ENCODE peak calls at places on chromosomes 5 and 9, in seven cellular contexts. One of them, this sample, is unnamed.

GRCh38 chr5:178667109-178667508 is 40.3 kb upstream of the CLK4 start:
- DNase-seq in CD4-positive, alpha-beta T cell: no peak
- DNase-seq in GM12865: no peak
- DNase-seq in ascending aorta: no peak
- DNase-seq in naive B cell: no peak
- DNase-seq in globus pallidus: no peak
- DNase-seq in CD8-positive, alpha-beta memory T cell: no peak
- DNase-seq in this sample: no peak

GRCh38 chr5:154334406-154335041 is 111.3 kb upstream of the SAP30L start:
- DNase-seq in CD4-positive, alpha-beta T cell: no peak
- DNase-seq in GM12865: no peak
- DNase-seq in ascending aorta: no peak
- DNase-seq in naive B cell: no peak
- DNase-seq in globus pallidus: no peak
- DNase-seq in CD8-positive, alpha-beta memory T cell: no peak
- DNase-seq in this sample: no peak

GRCh38 chr9:134793281-134793680 is 87.3 kb upstream of the FCN2 start:
- DNase-seq in CD4-positive, alpha-beta T cell: no peak
- DNase-seq in GM12865: no peak
- DNase-seq in ascending aorta: no peak
- DNase-seq in naive B cell: no peak
- DNase-seq in globus pallidus: no peak
- DNase-seq in CD8-positive, alpha-beta memory T cell: no peak
- DNase-seq in this sample: no peak

GRCh38 chr5:5751987-5752386 is 329.5 kb downstream of the ICE1 start:
- DNase-seq in CD4-positive, alpha-beta T cell: no peak
- DNase-seq in GM12865: peak; percentile 46
- DNase-seq in ascending aorta: no peak
- DNase-seq in naive B cell: no peak
- DNase-seq in globus pallidus: no peak
- DNase-seq in CD8-positive, alpha-beta memory T cell: no peak
- DNase-seq in this sample: no peak

GRCh38 chr5:10690460-10690859 is 70.6 kb downstream of the DAP start:
- DNase-seq in CD4-positive, alpha-beta T cell: no peak
- DNase-seq in GM12865: no peak
- DNase-seq in ascending aorta: no peak
- DNase-seq in naive B cell: no peak
- DNase-seq in globus pallidus: no peak
- DNase-seq in CD8-positive, alpha-beta memory T cell: no peak
- DNase-seq in this sample: no peak

GRCh38 chr5:76426391-76426802 is 23.3 kb downstream of the IQGAP2 start:
- DNase-seq in CD4-positive, alpha-beta T cell: no peak
- DNase-seq in GM12865: no peak
- DNase-seq in ascending aorta: no peak
- DNase-seq in naive B cell: no peak
- DNase-seq in globus pallidus: no peak
- DNase-seq in CD8-positive, alpha-beta memory T cell: no peak
- DNase-seq in this sample: no peak

GRCh38 chr5:160438316-160439204 is 16.9 kb downstream of the PTTG1 start:
- DNase-seq in CD4-positive, alpha-beta T cell: peak; percentile 28
- DNase-seq in GM12865: peak; percentile 81
- DNase-seq in ascending aorta: no peak
- DNase-seq in naive B cell: peak; percentile 62
- DNase-seq in globus pallidus: peak; percentile 71
- DNase-seq in CD8-positive, alpha-beta memory T cell: peak; percentile 56
- DNase-seq in this sample: no peak

GRCh38 chr5:57324159-57324558 is 150.3 kb downstream of the GPBP1 start:
- DNase-seq in CD4-positive, alpha-beta T cell: no peak
- DNase-seq in GM12865: no peak
- DNase-seq in ascending aorta: no peak
- DNase-seq in naive B cell: no peak
- DNase-seq in globus pallidus: no peak
- DNase-seq in CD8-positive, alpha-beta memory T cell: no peak
- DNase-seq in this sample: no peak

GRCh38 chr5:5266296-5266695 is 126.2 kb downstream of the ADAMTS16 start:
- DNase-seq in CD4-positive, alpha-beta T cell: no peak
- DNase-seq in GM12865: no peak
- DNase-seq in ascending aorta: no peak
- DNase-seq in naive B cell: no peak
- DNase-seq in globus pallidus: no peak
- DNase-seq in CD8-positive, alpha-beta memory T cell: no peak
- DNase-seq in this sample: no peak

GRCh38 chr9:23747088-23747748 is 78.8 kb downstream of the ELAVL2 start:
- DNase-seq in CD4-positive, alpha-beta T cell: no peak
- DNase-seq in GM12865: no peak
- DNase-seq in ascending aorta: no peak
- DNase-seq in naive B cell: no peak
- DNase-seq in globus pallidus: no peak
- DNase-seq in CD8-positive, alpha-beta memory T cell: no peak
- DNase-seq in this sample: no peak

GRCh38 chr9:98907055-98907454 is 36.7 kb upstream of the COL15A1 start:
- DNase-seq in CD4-positive, alpha-beta T cell: no peak
- DNase-seq in GM12865: no peak
- DNase-seq in ascending aorta: no peak
- DNase-seq in naive B cell: no peak
- DNase-seq in globus pallidus: no peak
- DNase-seq in CD8-positive, alpha-beta memory T cell: no peak
- DNase-seq in this sample: no peak

GRCh38 chr5:77073667-77074066 is 13.4 kb downstream of the ZBED3 start:
- DNase-seq in CD4-positive, alpha-beta T cell: no peak
- DNase-seq in GM12865: no peak
- DNase-seq in ascending aorta: no peak
- DNase-seq in naive B cell: no peak
- DNase-seq in globus pallidus: no peak
- DNase-seq in CD8-positive, alpha-beta memory T cell: no peak
- DNase-seq in this sample: no peak

GRCh38 chr9:134441227-134442086 is 115.2 kb downstream of the RXRA start:
- DNase-seq in CD4-positive, alpha-beta T cell: no peak
- DNase-seq in GM12865: no peak
- DNase-seq in ascending aorta: no peak
- DNase-seq in naive B cell: no peak
- DNase-seq in globus pallidus: no peak
- DNase-seq in CD8-positive, alpha-beta memory T cell: no peak
- DNase-seq in this sample: no peak

GRCh38 chr5:32710335-32710858 is 724 bp upstream of the NPR3 start:
- DNase-seq in CD4-positive, alpha-beta T cell: no peak
- DNase-seq in GM12865: no peak
- DNase-seq in ascending aorta: no peak
- DNase-seq in naive B cell: no peak
- DNase-seq in globus pallidus: no peak
- DNase-seq in CD8-positive, alpha-beta memory T cell: no peak
- DNase-seq in this sample: peak; percentile 60

GRCh38 chr5:79809743-79810142 is 120.1 kb downstream of the CMYA5 start:
- DNase-seq in CD4-positive, alpha-beta T cell: no peak
- DNase-seq in GM12865: no peak
- DNase-seq in ascending aorta: no peak
- DNase-seq in naive B cell: no peak
- DNase-seq in globus pallidus: no peak
- DNase-seq in CD8-positive, alpha-beta memory T cell: no peak
- DNase-seq in this sample: no peak

GRCh38 chr5:123579410-123579809 is 67.4 kb downstream of the CSNK1G3 start:
- DNase-seq in CD4-positive, alpha-beta T cell: no peak
- DNase-seq in GM12865: no peak
- DNase-seq in ascending aorta: no peak
- DNase-seq in naive B cell: no peak
- DNase-seq in globus pallidus: no peak
- DNase-seq in CD8-positive, alpha-beta memory T cell: no peak
- DNase-seq in this sample: no peak

GRCh38 chr9:110638381-110638954 is 30.1 kb upstream of the MUSK start:
- DNase-seq in CD4-positive, alpha-beta T cell: no peak
- DNase-seq in GM12865: peak; percentile 34
- DNase-seq in ascending aorta: no peak
- DNase-seq in naive B cell: no peak
- DNase-seq in globus pallidus: peak; percentile 51
- DNase-seq in CD8-positive, alpha-beta memory T cell: no peak
- DNase-seq in this sample: no peak

GRCh38 chr5:107576155-107576554 is 94.6 kb downstream of the EFNA5 start:
- DNase-seq in CD4-positive, alpha-beta T cell: no peak
- DNase-seq in GM12865: no peak
- DNase-seq in ascending aorta: no peak
- DNase-seq in naive B cell: no peak
- DNase-seq in globus pallidus: no peak
- DNase-seq in CD8-positive, alpha-beta memory T cell: no peak
- DNase-seq in this sample: no peak

GRCh38 chr5:180116441-180117377 is 45.1 kb upstream of the RNF130 start:
- DNase-seq in CD4-positive, alpha-beta T cell: no peak
- DNase-seq in GM12865: no peak
- DNase-seq in ascending aorta: no peak
- DNase-seq in naive B cell: no peak
- DNase-seq in globus pallidus: peak; percentile 26
- DNase-seq in CD8-positive, alpha-beta memory T cell: no peak
- DNase-seq in this sample: peak; percentile 22

GRCh38 chr5:78586251-78586650 is 62.3 kb downstream of the LHFPL2 start:
- DNase-seq in CD4-positive, alpha-beta T cell: no peak
- DNase-seq in GM12865: no peak
- DNase-seq in ascending aorta: no peak
- DNase-seq in naive B cell: no peak
- DNase-seq in globus pallidus: no peak
- DNase-seq in CD8-positive, alpha-beta memory T cell: no peak
- DNase-seq in this sample: no peak

GRCh38 chr9:93949694-93950449 is 5.3 kb downstream of the BARX1 start:
- DNase-seq in CD4-positive, alpha-beta T cell: no peak
- DNase-seq in GM12865: no peak
- DNase-seq in ascending aorta: no peak
- DNase-seq in naive B cell: no peak
- DNase-seq in globus pallidus: no peak
- DNase-seq in CD8-positive, alpha-beta memory T cell: no peak
- DNase-seq in this sample: no peak

GRCh38 chr9:128992995-128993394 is 35.1 kb downstream of the SH3GLB2 start:
- DNase-seq in CD4-positive, alpha-beta T cell: no peak
- DNase-seq in GM12865: no peak
- DNase-seq in ascending aorta: no peak
- DNase-seq in naive B cell: no peak
- DNase-seq in globus pallidus: peak; percentile 81
- DNase-seq in CD8-positive, alpha-beta memory T cell: no peak
- DNase-seq in this sample: no peak

GRCh38 chr5:149367249-149367971 is 9.6 kb downstream of the PCYOX1L start:
- DNase-seq in CD4-positive, alpha-beta T cell: peak; percentile 43
- DNase-seq in GM12865: peak; percentile 73
- DNase-seq in ascending aorta: no peak
- DNase-seq in naive B cell: peak; percentile 29
- DNase-seq in globus pallidus: peak; percentile 45
- DNase-seq in CD8-positive, alpha-beta memory T cell: peak; percentile 20
- DNase-seq in this sample: no peak

GRCh38 chr5:151580239-151580638 is 10.9 kb downstream of the FAT2 start:
- DNase-seq in CD4-positive, alpha-beta T cell: no peak
- DNase-seq in GM12865: no peak
- DNase-seq in ascending aorta: no peak
- DNase-seq in naive B cell: no peak
- DNase-seq in globus pallidus: no peak
- DNase-seq in CD8-positive, alpha-beta memory T cell: no peak
- DNase-seq in this sample: no peak

GRCh38 chr9:106284300-106284699 is 578.7 kb upstream of the ZNF462 start:
- DNase-seq in CD4-positive, alpha-beta T cell: no peak
- DNase-seq in GM12865: no peak
- DNase-seq in ascending aorta: no peak
- DNase-seq in naive B cell: no peak
- DNase-seq in globus pallidus: peak; percentile 51
- DNase-seq in CD8-positive, alpha-beta memory T cell: no peak
- DNase-seq in this sample: no peak